ENCODE peak calls at places on chromosomes 11 and 22, in seven cellular contexts. O, Y, J, B, G, U and S are unnamed samples.

GRCh38 chr22:44341431-44342346 is 28.9 kb upstream of the SHISAL1 start:
- DNase-seq in O (no peak), Y (peak), J (peak), B (no peak), G (peak), U (peak), S (no peak)

GRCh38 chr11:112590778-112591177 is 330.1 kb upstream of the PLET1 start:
- DNase-seq in O (no peak), Y (no peak), J (no peak), B (no peak), G (no peak), U (no peak), S (no peak)

GRCh38 chr11:130631119-130631518 is 182.7 kb downstream of the ADAMTS15 start:
- DNase-seq in O (no peak), Y (no peak), J (no peak), B (peak), G (no peak), U (no peak), S (peak)

GRCh38 chr11:85718991-85719807 is 33.2 kb upstream of the CCDC89 start:
- DNase-seq in O (no peak), Y (no peak), J (peak), B (peak), G (peak), U (no peak), S (peak)

GRCh38 chr11:8913961-8914660 is 3.1 kb downstream of the AKIP1 start:
- DNase-seq in O (peak), Y (peak), J (no peak), B (peak), G (no peak), U (peak), S (peak)

GRCh38 chr22:31604746-31605705 is 57.0 kb downstream of the PISD start:
- DNase-seq in O (peak), Y (no peak), J (no peak), B (no peak), G (no peak), U (no peak), S (no peak)

GRCh38 chr11:765025-765801 is 12.1 kb downstream of the GATD1 start:
- DNase-seq in O (peak), Y (peak), J (no peak), B (peak), G (peak), U (no peak), S (peak)

GRCh38 chr11:74248469-74248868 is 63.0 kb downstream of the P4HA3 start:
- DNase-seq in O (no peak), Y (no peak), J (no peak), B (no peak), G (no peak), U (no peak), S (no peak)

GRCh38 chr11:29676993-29677392 is 339.8 kb downstream of the KCNA4 start:
- DNase-seq in O (no peak), Y (no peak), J (no peak), B (no peak), G (no peak), U (no peak), S (no peak)

GRCh38 chr11:114153224-114153623 is 93.7 kb downstream of the ZBTB16 start:
- DNase-seq in O (no peak), Y (no peak), J (no peak), B (no peak), G (no peak), U (no peak), S (no peak)

GRCh38 chr11:9855579-9856260 is 191.8 kb downstream of the SWAP70 start:
- DNase-seq in O (peak), Y (no peak), J (no peak), B (peak), G (no peak), U (no peak), S (no peak)

GRCh38 chr11:86463955-86464354 is 89.3 kb downstream of the CCDC81 start:
- DNase-seq in O (no peak), Y (no peak), J (no peak), B (no peak), G (no peak), U (no peak), S (no peak)